ENCODE peak calls at places on chromosomes 12 and 14, in nine cellular contexts. J is cardiac fibroblast, P is AG04450, K is heart right ventricle, W is brain microvascular endothelial cell, G is IMR-90, Y is foreskin fibroblast, T is ascending aorta, U is lung. R is an unnamed sample.

GRCh38 chr12:27333311-27334009 is 824 bp downstream of the BMAL2 start:
- DNase-seq in J (no peak), P (no peak), K (no peak), W (no peak), G (no peak), Y (no peak), T (no peak), U (no peak), R (peak)

GRCh38 chr12:51229116-51229515 is 9.5 kb upstream of the DAZAP2 start:
- DNase-seq in J (no peak), P (no peak), K (no peak), W (no peak), G (no peak), Y (no peak), T (no peak), U (no peak), R (no peak)

GRCh38 chr12:27610380-27610779 is 85.9 kb upstream of the REP15 start:
- DNase-seq in J (peak), P (no peak), K (no peak), W (no peak), G (peak), Y (peak), T (no peak), U (no peak), R (no peak)

GRCh38 chr12:42761601-42762350 is 172.2 kb upstream of the PRICKLE1 start:
- DNase-seq in J (peak), P (no peak), K (no peak), W (no peak), G (no peak), Y (no peak), T (no peak), U (no peak), R (no peak)

GRCh38 chr14:101060171-101060601 is 156.7 kb upstream of the RTL1 start:
- DNase-seq in J (no peak), P (no peak), K (no peak), W (no peak), G (no peak), Y (no peak), T (no peak), U (no peak), R (no peak)

GRCh38 chr12:88393017-88393767 is 187.1 kb downstream of the KITLG start:
- DNase-seq in J (peak), P (no peak), K (no peak), W (no peak), G (peak), Y (peak), T (no peak), U (no peak), R (peak)

GRCh38 chr14:75205586-75205985 is 29.2 kb upstream of the TMED10 start:
- DNase-seq in J (peak), P (no peak), K (no peak), W (peak), G (peak), Y (peak), T (no peak), U (no peak), R (no peak)

GRCh38 chr12:87597114-87597513 is 432.1 kb downstream of the C12orf50 start:
- DNase-seq in J (no peak), P (no peak), K (no peak), W (no peak), G (no peak), Y (no peak), T (no peak), U (no peak), R (no peak)

GRCh38 chr12:75438052-75438754 is 42.4 kb upstream of the GLIPR1 start:
- DNase-seq in J (no peak), P (no peak), K (no peak), W (no peak), G (no peak), Y (no peak), T (no peak), U (no peak), R (peak)

DNA sequence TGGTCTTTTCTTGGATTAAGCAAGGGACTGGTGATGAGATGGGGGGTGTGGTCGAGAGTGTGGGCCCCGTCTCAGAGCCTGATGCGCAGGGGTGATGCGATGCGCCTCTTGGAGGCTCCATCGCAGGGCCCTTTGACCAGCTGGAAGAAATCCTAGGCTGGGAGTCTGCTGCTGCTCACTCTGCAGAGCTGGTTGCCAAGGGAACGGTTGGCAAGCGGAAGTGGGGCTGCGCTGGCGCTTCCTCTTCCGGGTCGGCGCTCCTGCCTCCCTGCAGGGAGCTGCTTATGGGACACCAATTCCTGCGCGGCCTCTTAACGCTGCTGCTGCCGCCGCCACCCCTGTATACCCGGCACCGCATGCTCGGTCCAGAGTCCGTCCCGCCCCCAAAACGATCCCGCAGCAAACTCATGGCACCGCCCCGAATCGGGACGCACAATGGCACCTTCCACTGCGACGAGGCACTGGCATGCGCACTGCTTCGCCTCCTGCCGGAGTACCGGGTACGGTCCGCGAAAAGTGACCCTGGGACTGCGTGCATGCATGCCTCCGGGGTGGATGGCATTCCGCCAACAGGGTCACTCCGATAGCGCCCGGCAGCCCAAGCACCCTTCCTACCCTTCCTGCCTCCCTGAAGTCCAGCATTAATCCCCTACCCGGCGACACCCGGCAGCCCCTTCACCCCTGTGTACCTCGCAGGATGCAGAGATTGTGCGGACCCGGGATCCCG is at the start of gene MYG1:
- DNase-seq in J (peak), P (no peak), K (peak), W (peak), G (peak), Y (peak), T (peak), U (peak), R (peak)
- TF ChIP-seq CTCF in J (peak), P (peak), K (no peak), W (peak), G (peak), Y (no peak), T (no peak), U (no peak), R (no peak)

GRCh38 chr12:93166891-93167307 is 210.8 kb upstream of the NUDT4 start:
- DNase-seq in J (no peak), P (no peak), K (no peak), W (no peak), G (no peak), Y (no peak), T (no peak), U (no peak), R (peak)

GRCh38 chr12:93169536-93169935 is 208.2 kb upstream of the NUDT4 start:
- DNase-seq in J (no peak), P (no peak), K (no peak), W (no peak), G (no peak), Y (no peak), T (no peak), U (no peak), R (no peak)

GRCh38 chr12:93165384-93165932 is 212.3 kb upstream of the NUDT4 start:
- DNase-seq in J (no peak), P (no peak), K (no peak), W (no peak), G (no peak), Y (no peak), T (no peak), U (no peak), R (no peak)

GRCh38 chr12:93167331-93167730 is 210.4 kb upstream of the NUDT4 start:
- DNase-seq in J (no peak), P (no peak), K (no peak), W (no peak), G (no peak), Y (no peak), T (no peak), U (no peak), R (no peak)

DNA sequence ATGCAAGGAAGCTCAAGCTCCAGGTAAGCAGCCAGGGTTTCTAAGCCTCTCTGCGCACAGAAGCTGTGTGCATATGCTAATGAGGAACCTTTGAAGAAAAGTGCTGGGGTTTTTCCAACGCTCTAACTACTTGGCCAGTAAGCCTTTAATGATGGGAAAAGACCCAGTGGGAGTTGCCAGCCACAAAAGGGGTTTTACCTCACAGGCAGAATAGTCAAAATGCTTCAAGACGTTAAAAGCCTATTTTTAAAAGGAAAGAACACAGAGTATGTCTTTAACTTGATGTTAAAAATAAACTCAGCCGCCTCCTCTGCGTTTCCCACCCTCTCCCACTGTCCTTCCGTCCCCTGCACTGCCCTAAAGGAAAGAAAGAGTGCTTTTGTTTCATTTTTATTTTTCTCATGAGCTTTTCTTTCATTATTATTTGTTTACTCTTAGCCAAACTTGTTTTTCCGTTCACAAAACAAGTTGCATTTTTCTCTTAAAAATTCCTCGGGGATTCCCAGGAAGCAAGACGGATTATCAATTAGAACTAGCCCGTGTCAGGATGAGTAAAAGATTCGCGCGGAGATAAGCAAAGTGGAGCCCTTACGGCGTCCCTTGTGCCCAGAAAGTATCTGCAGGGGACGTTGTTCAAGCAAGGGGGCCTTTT is 209.8 kb upstream of the NUDT4 start:
- DNase-seq in J (peak), P (no peak), K (no peak), W (no peak), G (no peak), Y (no peak), T (no peak), U (no peak), R (peak)
- H3K4me3 ChIP-seq in J (peak), P (peak), K (peak), W (peak), G (peak), Y (peak), T (peak), U (no peak), R (peak)

GRCh38 chr14:87014854-87015253 is 978.1 kb downstream of the GALC start:
- DNase-seq in J (no peak), P (no peak), K (no peak), W (no peak), G (no peak), Y (no peak), T (no peak), U (no peak), R (no peak)
- TF ChIP-seq CTCF in J (no peak), P (no peak), K (no peak), W (no peak), G (no peak), Y (no peak), T (no peak), U (no peak), R (no peak)

GRCh38 chr12:6118891-6119568 is 5.4 kb downstream of the VWF start:
- DNase-seq in J (peak), P (no peak), K (no peak), W (no peak), G (no peak), Y (no peak), T (no peak), U (no peak), R (no peak)
- H3K4me3 ChIP-seq in J (no peak), P (no peak), K (peak), W (no peak), G (no peak), Y (no peak), T (no peak), U (no peak), R (no peak)

DNA sequence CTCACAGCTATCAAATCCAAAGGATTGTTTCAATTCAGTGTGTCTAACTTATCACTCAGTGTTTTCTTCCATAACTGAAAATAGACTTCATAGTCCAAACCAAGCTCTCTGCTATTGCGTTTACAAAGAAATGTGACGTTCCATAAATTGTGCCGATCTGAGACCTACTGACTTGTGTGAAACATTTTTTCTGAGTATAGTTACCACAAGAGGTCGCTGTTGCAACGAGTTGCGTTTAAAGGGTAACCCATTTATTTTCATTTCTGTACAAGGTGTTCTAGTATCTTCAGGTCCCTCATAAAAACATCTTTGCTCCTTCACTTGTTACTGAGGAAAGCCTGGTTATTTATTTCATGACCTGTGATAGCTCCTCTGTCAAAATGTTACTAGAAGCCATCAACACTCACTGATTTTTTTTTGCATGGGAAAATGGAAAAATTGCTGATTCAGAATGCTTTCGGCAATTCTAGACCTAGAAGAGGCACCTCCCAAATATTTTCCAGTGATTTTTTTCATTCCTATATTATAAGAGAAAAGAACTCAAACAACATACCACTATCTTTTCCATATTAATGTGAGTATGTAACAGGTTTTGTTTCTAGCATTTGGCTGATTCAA is 60.9 kb upstream of the OR4E1 start:
- DNase-seq in J (peak), P (no peak), K (no peak), W (peak), G (peak), Y (no peak), T (no peak), U (no peak), R (peak)
- TF ChIP-seq CTCF in J (peak), P (peak), K (no peak), W (peak), G (peak), Y (no peak), T (no peak), U (peak), R (peak)

DNA sequence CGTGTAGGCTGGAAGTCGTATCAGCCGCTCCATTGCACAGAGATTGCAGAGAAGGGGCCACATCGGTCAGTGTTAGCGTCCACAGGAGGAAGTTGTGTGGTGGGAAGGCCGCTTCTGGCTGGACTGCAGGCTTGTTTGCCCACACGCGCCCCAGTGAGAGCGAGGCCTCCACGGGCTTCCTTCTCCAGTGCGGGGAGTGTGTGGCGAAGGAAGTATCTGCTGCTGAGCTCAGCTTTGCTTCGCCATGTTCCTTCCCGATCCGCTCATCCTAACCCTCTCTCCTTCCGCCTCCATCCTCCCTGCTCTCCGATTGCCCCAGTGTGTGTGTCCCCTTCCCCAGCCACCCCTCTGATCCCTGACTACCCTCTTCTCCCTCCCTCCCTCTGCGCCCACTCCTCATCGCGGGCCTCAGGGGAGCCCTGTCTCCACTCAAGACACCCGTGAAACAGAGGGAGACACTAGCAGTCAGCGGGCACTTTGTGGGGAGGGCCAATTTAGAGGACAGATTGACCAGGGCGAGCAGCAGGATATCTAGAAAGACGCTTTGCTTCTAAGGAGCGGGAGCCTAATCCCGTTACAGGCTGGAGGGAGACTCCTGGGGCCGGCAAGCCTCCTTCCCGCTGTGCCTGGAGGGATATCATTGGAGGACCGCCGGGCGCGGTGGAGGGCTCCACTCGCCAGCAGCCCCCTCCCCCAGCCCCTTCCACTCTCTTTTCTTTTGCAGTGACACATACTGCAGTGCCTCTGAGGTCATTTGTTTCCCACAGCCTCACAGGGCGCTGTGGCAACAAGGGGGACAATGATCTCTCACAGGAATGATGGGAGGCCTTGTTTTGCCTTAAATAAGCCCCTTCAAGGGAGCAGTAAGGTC is 428.8 kb downstream of the ZFP36L1 start:
- DNase-seq in J (peak), P (no peak), K (peak), W (peak), G (peak), Y (no peak), T (no peak), U (no peak), R (no peak)
- H3K4me3 ChIP-seq in J (no peak), P (no peak), K (no peak), W (no peak), G (no peak), Y (no peak), T (no peak), U (no peak), R (no peak)

DNA sequence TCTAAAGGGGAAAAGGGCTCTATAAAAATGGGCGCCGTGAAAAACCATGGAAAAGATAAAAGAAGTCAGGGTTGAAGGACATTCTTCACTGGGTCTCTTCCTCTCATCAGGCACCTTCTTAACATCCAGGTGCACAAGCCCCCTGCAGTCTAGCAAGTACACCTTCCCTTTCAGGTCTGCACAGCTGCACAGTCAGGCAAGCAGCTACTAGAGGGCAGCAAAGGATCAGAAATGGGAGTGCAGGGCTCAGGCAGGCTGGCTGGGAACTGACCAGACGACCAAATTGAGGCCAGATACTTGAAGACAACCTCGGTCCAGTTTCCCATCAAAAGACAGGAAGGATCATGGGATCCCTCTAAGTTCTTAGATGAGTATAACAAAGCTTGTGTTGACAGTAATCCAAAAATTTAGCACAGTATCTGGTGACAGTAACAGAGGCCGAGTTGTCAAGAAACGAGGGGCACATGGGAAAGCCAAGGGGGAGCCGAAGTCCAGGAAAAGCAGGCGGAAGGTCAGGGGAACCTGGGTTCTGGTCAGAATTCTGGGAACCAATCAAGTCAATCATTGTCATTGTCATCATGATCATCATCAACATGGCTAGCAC is 10.1 kb upstream of the GRIP1 start:
- DNase-seq in J (peak), P (no peak), K (peak), W (peak), G (peak), Y (no peak), T (no peak), U (no peak), R (peak)
- TF ChIP-seq CTCF in J (peak), P (peak), K (peak), W (peak), G (peak), Y (peak), T (no peak), U (peak), R (peak)

DNA sequence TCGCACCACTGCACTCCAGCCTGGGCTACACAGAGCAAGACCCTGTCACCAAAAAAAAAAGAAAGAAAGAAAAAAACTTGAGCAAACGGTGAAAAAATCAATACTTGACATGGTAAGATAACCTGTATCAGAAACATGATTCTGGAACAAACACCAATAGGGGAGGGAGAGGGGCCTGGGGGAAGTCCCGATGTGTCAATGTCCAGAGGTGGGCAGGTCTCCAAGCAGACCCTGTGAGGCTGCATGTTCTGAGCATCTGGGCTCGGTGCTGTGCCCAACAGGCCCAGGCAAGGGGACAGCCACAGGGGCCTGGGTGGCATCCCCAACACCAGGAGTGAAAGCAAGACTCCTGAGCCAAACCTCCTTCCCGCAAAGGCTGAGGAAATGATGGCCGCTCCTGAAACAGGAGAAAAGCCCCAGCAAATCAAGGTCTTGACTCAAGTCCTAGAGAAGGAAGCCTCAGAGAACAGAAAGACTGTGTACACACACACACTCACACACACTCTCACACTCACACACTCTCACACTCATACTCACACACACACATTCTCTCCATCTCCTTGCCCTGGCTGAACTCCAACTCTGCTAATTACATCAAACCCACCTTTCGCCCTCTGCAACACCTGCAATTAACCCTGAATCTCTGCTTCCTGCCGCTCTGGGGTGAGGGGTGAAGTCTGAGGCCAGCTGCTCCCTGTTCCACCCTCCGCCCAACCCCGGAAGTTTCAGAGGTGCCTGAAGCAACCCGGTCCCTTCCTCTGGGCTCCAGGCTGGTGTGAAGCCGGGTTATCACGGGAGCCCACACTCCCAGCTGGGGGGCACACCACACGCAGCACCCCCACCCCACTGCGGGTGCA is 20.4 kb downstream of the CCDC88C start:
- DNase-seq in J (no peak), P (no peak), K (no peak), W (no peak), G (no peak), Y (no peak), T (no peak), U (peak), R (peak)
- H3K4me3 ChIP-seq in J (no peak), P (no peak), K (no peak), W (no peak), G (no peak), Y (no peak), T (no peak), U (no peak), R (peak)

GRCh38 chr12:113151655-113152054 is 2.1 kb downstream of the CFAP73 start:
- DNase-seq in J (no peak), P (no peak), K (no peak), W (no peak), G (no peak), Y (no peak), T (no peak), U (no peak), R (no peak)
- TF ChIP-seq CTCF in J (no peak), P (no peak), K (no peak), W (no peak), G (no peak), Y (no peak), T (no peak), U (no peak), R (no peak)